ENCODE peak calls at places on chromosomes 11 and 22, in six cellular contexts. U is LHCN-M2, I is SJSA1, D is mucosa of gallbladder, Y is M059J, Q is hypothalamus. K is an unnamed sample.
A peak's percentile ranks its signal among the peaks of the same experiment; 100 is the strongest.

GRCh38 chr11:70471254-70471653 is 72.9 kb downstream of the CTTN start:
- DNase-seq in Y (peak; percentile 54), I (peak; percentile 50), Q (no peak), D (no peak), U (no peak), K (no peak)

GRCh38 chr11:48085688-48086087 is 105.3 kb downstream of the PTPRJ start:
- DNase-seq in D (no peak), Y (no peak), U (no peak), Q (no peak), I (no peak), K (no peak)

GRCh38 chr22:44735518-44736428 is 16.6 kb upstream of the ARHGAP8 start:
- DNase-seq in U (no peak), Y (peak; percentile 25), Q (peak; percentile 74), I (peak; percentile 66), D (peak; percentile 75), K (peak; percentile 81)

GRCh38 chr22:29617922-29618629 is 14.6 kb downstream of the NF2 start:
- DNase-seq in I (no peak), D (no peak), Y (peak; percentile 91), Q (no peak), U (no peak), K (no peak)

GRCh38 chr11:118886681-118887111 is 3.0 kb downstream of the CXCR5 start:
- DNase-seq in U (no peak), I (no peak), Y (no peak), D (no peak), Q (no peak), K (no peak)

GRCh38 chr11:12223771-12224536 is 113.6 kb downstream of the MICAL2 start:
- DNase-seq in D (no peak), U (no peak), Y (peak; percentile 44), I (peak; percentile 15), Q (no peak), K (no peak)

GRCh38 chr22:48824673-48825651 is 1002.7 kb downstream of the BRD1 start:
- DNase-seq in U (no peak), Y (no peak), I (no peak), Q (no peak), D (no peak), K (no peak)

GRCh38 chr11:30666817-30667216 is 80.7 kb upstream of the MPPED2 start:
- DNase-seq in Y (no peak), D (no peak), U (no peak), I (no peak), Q (no peak), K (no peak)